ENCODE peak calls at places on chromosomes 13 and 19, in five cellular contexts. One of them, this sample, is unnamed.

GRCh38 chr19:41968751-41969150 is 9.6 kb upstream of the RABAC1 start:
- DNase-seq in brain microvascular endothelial cell: no peak
- DNase-seq in bronchial epithelial cell: no peak
- DNase-seq in suprapubic skin: no peak
- DNase-seq in psoas muscle: no peak
- DNase-seq in this sample: no peak

GRCh38 chr19:3538258-3538929 is 580 bp upstream of the TEKTIP1 start:
- DNase-seq in brain microvascular endothelial cell: no peak
- DNase-seq in bronchial epithelial cell: no peak
- DNase-seq in suprapubic skin: no peak
- DNase-seq in psoas muscle: no peak
- DNase-seq in this sample: no peak

GRCh38 chr13:93730780-93731179 is 504.2 kb downstream of the GPC6 start:
- DNase-seq in brain microvascular endothelial cell: peak; percentile 25
- DNase-seq in bronchial epithelial cell: no peak
- DNase-seq in suprapubic skin: no peak
- DNase-seq in psoas muscle: no peak
- DNase-seq in this sample: no peak

GRCh38 chr13:19597523-19597922 is 35.9 kb upstream of the MPHOSPH8 start:
- DNase-seq in brain microvascular endothelial cell: peak; percentile 61
- DNase-seq in bronchial epithelial cell: peak; percentile 77
- DNase-seq in suprapubic skin: no peak
- DNase-seq in psoas muscle: no peak
- DNase-seq in this sample: no peak

GRCh38 chr13:79663420-79663819 is 182.5 kb downstream of the NDFIP2 start:
- DNase-seq in brain microvascular endothelial cell: no peak
- DNase-seq in bronchial epithelial cell: no peak
- DNase-seq in suprapubic skin: no peak
- DNase-seq in psoas muscle: no peak
- DNase-seq in this sample: no peak

GRCh38 chr19:54128796-54129616 is 8.6 kb upstream of the CNOT3 start:
- DNase-seq in brain microvascular endothelial cell: no peak
- DNase-seq in bronchial epithelial cell: no peak
- DNase-seq in suprapubic skin: no peak
- DNase-seq in psoas muscle: no peak
- DNase-seq in this sample: no peak

GRCh38 chr13:61954092-61954491 is 538.4 kb upstream of the PCDH20 start:
- DNase-seq in brain microvascular endothelial cell: no peak
- DNase-seq in bronchial epithelial cell: peak; percentile 34
- DNase-seq in suprapubic skin: no peak
- DNase-seq in psoas muscle: no peak
- DNase-seq in this sample: no peak

GRCh38 chr19:17488593-17489391 is 18.5 kb downstream of the SLC27A1 start:
- DNase-seq in brain microvascular endothelial cell: no peak
- DNase-seq in bronchial epithelial cell: peak; percentile 76
- DNase-seq in suprapubic skin: peak; percentile 91
- DNase-seq in psoas muscle: peak; percentile 63
- DNase-seq in this sample: no peak

GRCh38 chr19:53808710-53809125 is 15.4 kb downstream of the NLRP12 start:
- DNase-seq in brain microvascular endothelial cell: peak; percentile 32
- DNase-seq in bronchial epithelial cell: peak; percentile 34
- DNase-seq in suprapubic skin: no peak
- DNase-seq in psoas muscle: no peak
- DNase-seq in this sample: no peak

GRCh38 chr19:58009666-58010301 is 7.2 kb upstream of the ZNF606 start:
- DNase-seq in brain microvascular endothelial cell: peak; percentile 90
- DNase-seq in bronchial epithelial cell: peak; percentile 75
- DNase-seq in suprapubic skin: no peak
- DNase-seq in psoas muscle: peak; percentile 77
- DNase-seq in this sample: no peak

GRCh38 chr13:77696006-77696862 is 1.3 kb upstream of the SLAIN1 start:
- DNase-seq in brain microvascular endothelial cell: no peak
- DNase-seq in bronchial epithelial cell: no peak
- DNase-seq in suprapubic skin: no peak
- DNase-seq in psoas muscle: no peak
- DNase-seq in this sample: no peak

GRCh38 chr13:43579321-43579720 is 207.5 kb downstream of the ENOX1 start:
- DNase-seq in brain microvascular endothelial cell: no peak
- DNase-seq in bronchial epithelial cell: no peak
- DNase-seq in suprapubic skin: no peak
- DNase-seq in psoas muscle: no peak
- DNase-seq in this sample: no peak

GRCh38 chr13:21071015-21071414 is 9.6 kb upstream of the LATS2 start:
- DNase-seq in brain microvascular endothelial cell: no peak
- DNase-seq in bronchial epithelial cell: no peak
- DNase-seq in suprapubic skin: no peak
- DNase-seq in psoas muscle: no peak
- DNase-seq in this sample: no peak

GRCh38 chr19:47573076-47574026 is at the start of gene ZNF541:
- DNase-seq in brain microvascular endothelial cell: no peak
- DNase-seq in bronchial epithelial cell: no peak
- DNase-seq in suprapubic skin: peak; percentile 87
- DNase-seq in psoas muscle: peak; percentile 72
- DNase-seq in this sample: no peak

GRCh38 chr19:3980353-3981251 is 4.7 kb downstream of the EEF2 start:
- DNase-seq in brain microvascular endothelial cell: no peak
- DNase-seq in bronchial epithelial cell: no peak
- DNase-seq in suprapubic skin: no peak
- DNase-seq in psoas muscle: no peak
- DNase-seq in this sample: peak; percentile 87

GRCh38 chr19:29665215-29665825 is at the start of gene PLEKHF1:
- DNase-seq in brain microvascular endothelial cell: peak; percentile 43
- DNase-seq in bronchial epithelial cell: peak; percentile 38
- DNase-seq in suprapubic skin: peak; percentile 93
- DNase-seq in psoas muscle: peak; percentile 93
- DNase-seq in this sample: peak; percentile 91

GRCh38 chr13:59750860-59751259 is 412.9 kb downstream of the DIAPH3 start:
- DNase-seq in brain microvascular endothelial cell: peak; percentile 80
- DNase-seq in bronchial epithelial cell: peak; percentile 21
- DNase-seq in suprapubic skin: no peak
- DNase-seq in psoas muscle: no peak
- DNase-seq in this sample: no peak

GRCh38 chr19:12733907-12734214 is 623 bp downstream of the TRIR start:
- DNase-seq in brain microvascular endothelial cell: no peak
- DNase-seq in bronchial epithelial cell: no peak
- DNase-seq in suprapubic skin: no peak
- DNase-seq in psoas muscle: no peak
- DNase-seq in this sample: no peak

GRCh38 chr13:93450226-93450625 is 223.6 kb downstream of the GPC6 start:
- DNase-seq in brain microvascular endothelial cell: no peak
- DNase-seq in bronchial epithelial cell: peak; percentile 81
- DNase-seq in suprapubic skin: no peak
- DNase-seq in psoas muscle: no peak
- DNase-seq in this sample: no peak

GRCh38 chr19:40578442-40578908 is 1.8 kb downstream of the SHKBP1 start:
- DNase-seq in brain microvascular endothelial cell: no peak
- DNase-seq in bronchial epithelial cell: peak; percentile 27
- DNase-seq in suprapubic skin: no peak
- DNase-seq in psoas muscle: no peak
- DNase-seq in this sample: no peak

GRCh38 chr13:62678039-62678438 is 1262.4 kb upstream of the PCDH20 start:
- DNase-seq in brain microvascular endothelial cell: no peak
- DNase-seq in bronchial epithelial cell: no peak
- DNase-seq in suprapubic skin: no peak
- DNase-seq in psoas muscle: no peak
- DNase-seq in this sample: no peak

GRCh38 chr19:42207767-42208259 is 9.7 kb downstream of the DEDD2 start:
- DNase-seq in brain microvascular endothelial cell: peak; percentile 84
- DNase-seq in bronchial epithelial cell: peak; percentile 83
- DNase-seq in suprapubic skin: no peak
- DNase-seq in psoas muscle: no peak
- DNase-seq in this sample: no peak

GRCh38 chr19:33550741-33551140 is 29.1 kb upstream of the PEPD start:
- DNase-seq in brain microvascular endothelial cell: no peak
- DNase-seq in bronchial epithelial cell: no peak
- DNase-seq in suprapubic skin: no peak
- DNase-seq in psoas muscle: no peak
- DNase-seq in this sample: no peak

GRCh38 chr19:55441692-55442321 is 1.3 kb downstream of the SHISA7 start:
- DNase-seq in brain microvascular endothelial cell: no peak
- DNase-seq in bronchial epithelial cell: no peak
- DNase-seq in suprapubic skin: no peak
- DNase-seq in psoas muscle: no peak
- DNase-seq in this sample: no peak

GRCh38 chr19:38733493-38734175 is 10.6 kb downstream of the CAPN12 start:
- DNase-seq in brain microvascular endothelial cell: no peak
- DNase-seq in bronchial epithelial cell: peak; percentile 48
- DNase-seq in suprapubic skin: no peak
- DNase-seq in psoas muscle: no peak
- DNase-seq in this sample: no peak

GRCh38 chr19:42422576-42423461 is 4.4 kb downstream of the LIPE start:
- DNase-seq in brain microvascular endothelial cell: no peak
- DNase-seq in bronchial epithelial cell: peak; percentile 71
- DNase-seq in suprapubic skin: no peak
- DNase-seq in psoas muscle: no peak
- DNase-seq in this sample: no peak

GRCh38 chr19:1363599-1363998 is 20.1 kb upstream of the NDUFS7 start:
- DNase-seq in brain microvascular endothelial cell: no peak
- DNase-seq in bronchial epithelial cell: no peak
- DNase-seq in suprapubic skin: no peak
- DNase-seq in psoas muscle: no peak
- DNase-seq in this sample: no peak

GRCh38 chr19:30369833-30370232 is 2.4 kb upstream of the ZNF536 start:
- DNase-seq in brain microvascular endothelial cell: no peak
- DNase-seq in bronchial epithelial cell: no peak
- DNase-seq in suprapubic skin: no peak
- DNase-seq in psoas muscle: no peak
- DNase-seq in this sample: no peak

GRCh38 chr19:3599776-3600183 is 6.9 kb downstream of the TBXA2R start:
- DNase-seq in brain microvascular endothelial cell: no peak
- DNase-seq in bronchial epithelial cell: no peak
- DNase-seq in suprapubic skin: no peak
- DNase-seq in psoas muscle: no peak
- DNase-seq in this sample: no peak

GRCh38 chr13:114310961-114311360 is 3.3 kb upstream of the CHAMP1 start:
- DNase-seq in brain microvascular endothelial cell: peak; percentile 21
- DNase-seq in bronchial epithelial cell: no peak
- DNase-seq in suprapubic skin: no peak
- DNase-seq in psoas muscle: no peak
- DNase-seq in this sample: no peak

GRCh38 chr19:42325896-42326771 is 699 bp downstream of the MEGF8 start:
- DNase-seq in brain microvascular endothelial cell: no peak
- DNase-seq in bronchial epithelial cell: no peak
- DNase-seq in suprapubic skin: no peak
- DNase-seq in psoas muscle: peak; percentile 41
- DNase-seq in this sample: no peak

GRCh38 chr13:44317752-44318550 is 55.7 kb upstream of the SERP2 start:
- DNase-seq in brain microvascular endothelial cell: no peak
- DNase-seq in bronchial epithelial cell: peak; percentile 79
- DNase-seq in suprapubic skin: no peak
- DNase-seq in psoas muscle: no peak
- DNase-seq in this sample: no peak

GRCh38 chr13:44300895-44301638 is 72.6 kb upstream of the SERP2 start:
- DNase-seq in brain microvascular endothelial cell: peak; percentile 61
- DNase-seq in bronchial epithelial cell: peak; percentile 95
- DNase-seq in suprapubic skin: no peak
- DNase-seq in psoas muscle: peak; percentile 39
- DNase-seq in this sample: peak; percentile 22

DNA sequence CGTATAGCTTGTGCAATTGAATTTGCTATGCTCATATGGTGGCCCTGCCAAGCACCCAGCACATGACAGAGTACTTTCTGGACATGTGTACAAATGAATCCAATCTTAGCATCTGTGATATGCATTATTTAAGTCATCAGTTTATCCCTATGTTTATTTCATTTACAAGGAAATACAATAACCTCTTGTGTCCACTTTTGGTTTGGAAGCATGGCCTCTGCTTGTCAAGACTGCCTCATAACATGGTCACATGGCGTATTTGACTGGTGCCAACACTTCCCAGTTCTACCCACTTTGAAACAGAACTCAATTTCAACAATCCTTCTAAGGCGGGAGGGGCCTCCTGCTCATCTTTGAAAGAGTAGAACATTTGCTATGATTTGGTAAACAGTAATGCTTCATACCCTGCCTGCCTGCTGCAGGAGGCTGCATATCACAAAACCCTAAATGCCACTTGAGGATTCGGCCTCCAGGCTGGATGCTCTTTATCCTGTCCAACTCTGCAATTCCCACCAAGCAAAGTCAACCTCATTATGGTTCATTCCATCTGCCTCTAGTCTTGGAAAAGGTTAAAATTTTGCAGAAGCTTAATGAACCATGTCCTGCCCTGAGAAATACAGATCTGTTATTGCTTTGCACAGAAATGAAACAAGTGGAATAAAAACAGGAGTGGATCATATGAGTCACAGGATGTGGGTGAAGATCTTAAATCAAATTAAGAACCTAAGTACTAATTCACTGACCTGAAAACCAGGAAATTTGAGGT is 151.3 kb downstream of the CYSLTR2 start:
- DNase-seq in brain microvascular endothelial cell: no peak
- DNase-seq in bronchial epithelial cell: no peak
- DNase-seq in suprapubic skin: no peak
- DNase-seq in psoas muscle: no peak
- DNase-seq in this sample: no peak
- H3K4me3 ChIP-seq in brain microvascular endothelial cell: no peak overlapping the region
- H3K4me3 ChIP-seq in bronchial epithelial cell: no peak overlapping the region
- H3K4me3 ChIP-seq in suprapubic skin: no peak overlapping the region
- H3K4me3 ChIP-seq in psoas muscle: no peak overlapping the region
- H3K4me3 ChIP-seq in this sample: no peak overlapping the region

GRCh38 chr19:19460761-19461265 is 54.5 kb downstream of the TSSK6 start:
- DNase-seq in brain microvascular endothelial cell: no peak
- DNase-seq in bronchial epithelial cell: no peak
- DNase-seq in suprapubic skin: peak; percentile 87
- DNase-seq in psoas muscle: peak; percentile 71
- DNase-seq in this sample: no peak

GRCh38 chr19:19461306-19461670 is 54.1 kb downstream of the TSSK6 start:
- DNase-seq in brain microvascular endothelial cell: no peak
- DNase-seq in bronchial epithelial cell: no peak
- DNase-seq in suprapubic skin: no peak
- DNase-seq in psoas muscle: no peak
- DNase-seq in this sample: no peak

GRCh38 chr19:19459707-19460251 is 54.3 kb downstream of the GATAD2A start:
- DNase-seq in brain microvascular endothelial cell: peak; percentile 73
- DNase-seq in bronchial epithelial cell: peak; percentile 64
- DNase-seq in suprapubic skin: no peak
- DNase-seq in psoas muscle: peak; percentile 50
- DNase-seq in this sample: no peak

GRCh38 chr19:19459099-19459498 is 53.6 kb downstream of the GATAD2A start:
- DNase-seq in brain microvascular endothelial cell: no peak
- DNase-seq in bronchial epithelial cell: no peak
- DNase-seq in suprapubic skin: no peak
- DNase-seq in psoas muscle: no peak
- DNase-seq in this sample: no peak

GRCh38 chr19:19460258-19460731 is 54.8 kb downstream of the GATAD2A start:
- DNase-seq in brain microvascular endothelial cell: no peak
- DNase-seq in bronchial epithelial cell: peak; percentile 35
- DNase-seq in suprapubic skin: no peak
- DNase-seq in psoas muscle: no peak
- DNase-seq in this sample: no peak
- H3K4me3 ChIP-seq in brain microvascular endothelial cell: no peak overlapping the region
- H3K4me3 ChIP-seq in bronchial epithelial cell: no peak overlapping the region
- H3K4me3 ChIP-seq in suprapubic skin: peak overlapping the region; percentile 28
- H3K4me3 ChIP-seq in psoas muscle: peak overlapping the region; percentile 55
- H3K4me3 ChIP-seq in this sample: no peak overlapping the region

GRCh38 chr19:51503428-51503827 is 1.8 kb upstream of the SIGLEC12 start:
- DNase-seq in brain microvascular endothelial cell: no peak
- DNase-seq in bronchial epithelial cell: no peak
- DNase-seq in suprapubic skin: no peak
- DNase-seq in psoas muscle: no peak
- DNase-seq in this sample: no peak
- H3K4me3 ChIP-seq in brain microvascular endothelial cell: no peak overlapping the region
- H3K4me3 ChIP-seq in bronchial epithelial cell: no peak overlapping the region
- H3K4me3 ChIP-seq in suprapubic skin: no peak overlapping the region
- H3K4me3 ChIP-seq in psoas muscle: no peak overlapping the region
- H3K4me3 ChIP-seq in this sample: no peak overlapping the region

GRCh38 chr19:7482584-7483439 is 6.0 kb downstream of the PEX11G start:
- DNase-seq in brain microvascular endothelial cell: no peak
- DNase-seq in bronchial epithelial cell: peak; percentile 55
- DNase-seq in suprapubic skin: no peak
- DNase-seq in psoas muscle: peak; percentile 49
- DNase-seq in this sample: no peak
- H3K4me3 ChIP-seq in brain microvascular endothelial cell: no peak overlapping the region
- H3K4me3 ChIP-seq in bronchial epithelial cell: no peak overlapping the region
- H3K4me3 ChIP-seq in suprapubic skin: no peak overlapping the region
- H3K4me3 ChIP-seq in psoas muscle: no peak overlapping the region
- H3K4me3 ChIP-seq in this sample: no peak overlapping the region